ENCODE peak calls at places on chromosomes 11 and 22, in eight cellular contexts. F is cardiac muscle cell, Z is endothelial cell of umbilical vein, G is tibial artery, D is transverse colon, H is left lung, I is adrenal gland, L is heart left ventricle. W is an unnamed sample. For H3K4me1, the result is how much of the 10 kb centered on the place peaks cover.

GRCh38 chr11:20672575-20672974 is 3.2 kb downstream of the NELL1 start:
- DNase-seq in F (peak), Z (peak), G (no peak), D (no peak), H (no peak), I (no peak), L (no peak), W (no peak)

GRCh38 chr11:83801799-83802198 is 515.6 kb upstream of the CCDC90B start:
- DNase-seq in F (no peak), Z (no peak), G (no peak), D (no peak), H (no peak), I (no peak), L (no peak), W (no peak)

GRCh38 chr11:19906126-19906525 is 193.5 kb downstream of the NAV2 start:
- DNase-seq in F (no peak), Z (no peak), G (no peak), D (no peak), H (no peak), I (no peak), L (no peak), W (no peak)

GRCh38 chr11:44613081-44613628 is 47.7 kb downstream of the CD82 start:
- DNase-seq in F (no peak), Z (no peak), G (no peak), D (no peak), H (no peak), I (no peak), L (no peak), W (no peak)

GRCh38 chr11:121543981-121544380 is 91.2 kb upstream of the SORL1-AS1 start:
- DNase-seq in F (no peak), Z (no peak), G (no peak), D (no peak), H (no peak), I (no peak), L (no peak), W (no peak)

GRCh38 chr22:47022075-47022473 is 259.6 kb downstream of the TBC1D22A start:
- DNase-seq in F (no peak), Z (no peak), G (peak), D (no peak), H (no peak), I (no peak), L (no peak), W (no peak)

GRCh38 chr11:34631297-34631696 is 10.4 kb downstream of the EHF start:
- DNase-seq in F (no peak), Z (no peak), G (no peak), D (no peak), H (no peak), I (peak), L (no peak), W (no peak)

GRCh38 chr11:35623708-35624168 is 5.5 kb downstream of the FJX1 start:
- DNase-seq in F (peak), Z (peak), G (no peak), D (no peak), H (no peak), I (no peak), L (no peak), W (no peak)

GRCh38 chr11:72696866-72697428 is 22.7 kb upstream of the PDE2A start:
- DNase-seq in F (no peak), Z (no peak), G (no peak), D (no peak), H (peak), I (peak), L (peak), W (no peak)

GRCh38 chr11:114061053-114062049 is 1.8 kb downstream of the ZBTB16 start:
- DNase-seq in F (peak), Z (peak), G (peak), D (no peak), H (no peak), I (peak), L (peak), W (no peak)

GRCh38 chr11:2940166-2940929 is 11.1 kb upstream of the PHLDA2 start:
- DNase-seq in F (peak), Z (no peak), G (peak), D (peak), H (peak), I (no peak), L (peak), W (no peak)

GRCh38 chr11:35524780-35525179 is 636 bp downstream of the PAMR1 start:
- DNase-seq in F (peak), Z (no peak), G (no peak), D (no peak), H (no peak), I (no peak), L (no peak), W (no peak)

GRCh38 chr11:88508808-88509581 is 171.5 kb upstream of the CTSC start:
- DNase-seq in F (peak), Z (peak), G (peak), D (peak), H (peak), I (no peak), L (peak), W (no peak)

GRCh38 chr22:31210830-31211503 is 1.1 kb upstream of the LIMK2 start:
- DNase-seq in F (peak), Z (peak), G (no peak), D (peak), H (no peak), I (peak), L (peak), W (no peak)

GRCh38 chr11:126645206-126645605 is 289.7 kb downstream of the ST3GAL4 start:
- DNase-seq in F (no peak), Z (no peak), G (no peak), D (no peak), H (no peak), I (no peak), L (no peak), W (no peak)

GRCh38 chr11:78669249-78669648 is 94.6 kb upstream of the NARS2 start:
- DNase-seq in F (no peak), Z (no peak), G (peak), D (no peak), H (no peak), I (no peak), L (no peak), W (no peak)

DNA sequence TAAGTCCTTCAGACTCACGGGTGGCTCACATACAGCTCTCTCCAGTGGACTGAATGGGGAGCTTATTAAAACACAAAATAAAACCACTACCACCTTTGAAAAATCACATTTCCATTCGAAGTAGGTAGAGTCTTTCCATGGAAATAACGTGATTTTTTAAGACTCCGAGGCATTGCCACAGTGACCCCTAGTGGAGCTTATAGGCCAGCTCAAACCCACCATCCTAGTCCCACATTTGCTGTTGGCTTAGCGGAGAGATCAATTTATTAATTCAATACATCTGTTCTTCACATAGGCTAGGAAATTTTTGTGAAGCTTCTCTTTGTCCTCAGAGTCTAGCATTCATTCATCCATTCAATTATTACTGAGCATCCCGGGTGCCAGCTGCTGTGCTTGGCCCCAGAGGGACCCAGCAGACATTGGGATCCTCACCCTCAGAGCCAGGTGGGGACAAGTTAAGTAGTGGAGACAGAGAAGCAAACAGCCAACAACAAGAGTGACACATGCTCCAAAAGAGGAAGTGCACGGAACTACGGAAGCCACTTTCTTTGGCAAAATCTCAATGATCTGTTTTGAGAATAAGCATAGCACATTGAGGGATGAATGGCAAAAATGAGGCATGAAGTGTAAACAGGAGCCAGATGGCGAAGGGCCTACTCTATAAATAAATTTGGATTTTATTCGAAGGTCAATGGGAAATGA is 10.2 kb upstream of the P4HA3 start:
- DNase-seq in F (peak), Z (peak), G (peak), D (no peak), H (no peak), I (peak), L (no peak), W (no peak)
- TF ChIP-seq CTCF in F (peak), Z (peak), G (peak), D (peak), H (peak), I (peak), L (peak), W (peak)

DNA sequence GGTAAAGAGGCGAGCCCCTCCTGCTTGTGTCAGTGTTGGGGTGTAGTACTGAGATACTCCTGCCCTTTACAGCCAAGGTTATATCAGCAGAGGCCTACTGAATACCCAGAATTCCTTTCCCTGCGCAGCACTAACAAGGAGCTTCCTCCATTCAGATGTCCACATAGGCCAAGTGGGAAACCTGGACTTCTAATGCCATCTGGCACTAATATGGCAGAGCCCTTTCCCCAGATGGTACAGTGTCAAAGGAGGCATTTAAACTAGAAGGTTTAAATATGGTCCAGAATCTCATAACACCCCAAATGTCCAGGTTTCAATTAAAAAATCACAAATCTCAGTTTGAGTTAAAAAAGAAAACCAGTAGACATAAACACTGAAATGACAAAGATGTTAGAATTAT is 68.8 kb downstream of the USP47 start:
- DNase-seq in F (no peak), Z (no peak), G (no peak), D (no peak), H (no peak), I (no peak), L (no peak), W (no peak)
- H3K4me1 ChIP-seq in F (under half), Z (under half), G (under half), D (under half), H (under half), I (under half), L (under half), W (under half)

DNA sequence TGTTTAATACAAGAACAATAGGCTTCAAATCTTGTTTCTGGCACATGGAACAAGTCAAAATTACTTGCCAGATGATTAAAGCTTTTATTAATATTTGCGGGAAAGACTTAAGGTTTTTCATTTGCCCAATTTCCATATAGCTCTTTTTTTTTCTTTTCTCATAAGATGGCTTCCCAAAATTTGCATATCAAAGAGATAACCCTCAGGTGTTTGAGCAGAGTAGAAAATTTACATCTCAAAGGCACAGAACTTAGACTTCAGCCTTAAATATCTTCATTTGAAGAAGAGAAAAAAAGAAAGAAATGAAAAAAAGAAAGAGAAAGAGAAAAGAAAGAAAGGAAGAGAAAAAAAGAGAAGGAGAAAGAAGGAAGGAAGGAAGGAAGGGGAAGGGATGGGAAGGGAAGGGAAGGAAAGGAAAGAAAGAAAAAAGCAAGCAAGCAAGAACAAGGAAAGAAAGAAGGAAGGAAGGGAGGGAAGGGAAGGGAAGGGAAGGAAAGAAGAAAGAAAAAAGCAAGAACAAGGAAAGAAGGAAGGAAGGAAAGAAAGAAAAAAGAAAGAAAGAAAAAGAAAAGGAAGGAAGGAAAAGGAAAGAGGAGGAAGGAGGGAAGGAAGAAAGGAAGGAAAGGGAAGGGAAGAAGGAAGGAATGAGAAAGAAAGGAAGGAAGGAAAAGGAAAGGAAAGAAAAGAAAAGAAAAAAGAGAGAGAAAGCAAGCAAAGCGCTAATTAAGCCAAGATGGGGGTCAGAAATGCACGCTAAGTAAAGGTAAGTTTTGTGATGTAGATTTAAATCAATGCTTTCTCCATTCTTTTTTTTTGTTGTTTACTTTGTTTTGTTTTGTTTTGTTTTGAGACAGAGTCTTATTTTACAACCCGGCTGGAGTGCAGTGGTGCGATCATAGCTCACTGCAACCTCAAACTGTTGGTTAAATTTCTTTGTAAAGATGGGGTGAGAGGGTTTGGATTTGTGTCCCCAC is 20.2 kb upstream of the IFITM3 start:
- DNase-seq in F (no peak), Z (no peak), G (no peak), D (no peak), H (no peak), I (no peak), L (no peak), W (no peak)
- TF ChIP-seq CTCF in F (no peak), Z (no peak), G (no peak), D (no peak), H (no peak), I (no peak), L (no peak), W (no peak)

GRCh38 chr22:23836692-23837495 is 1.9 kb downstream of the DERL3 start:
- DNase-seq in F (no peak), Z (no peak), G (no peak), D (no peak), H (peak), I (no peak), L (no peak), W (no peak)
- H3K4me1 ChIP-seq in F (under half), Z (under half), G (under half), D (under half), H (under half), I (under half), L (under half), W (under half)

GRCh38 chr11:129949067-129949466 is 53.6 kb downstream of the PRDM10 start:
- DNase-seq in F (no peak), Z (no peak), G (no peak), D (no peak), H (no peak), I (no peak), L (no peak), W (no peak)

GRCh38 chr11:129951201-129951882 is 51.3 kb downstream of the PRDM10 start:
- DNase-seq in F (peak), Z (no peak), G (no peak), D (no peak), H (no peak), I (no peak), L (no peak), W (no peak)

GRCh38 chr11:129950319-129951034 is 52.2 kb downstream of the PRDM10 start:
- DNase-seq in F (peak), Z (peak), G (no peak), D (peak), H (no peak), I (peak), L (peak), W (no peak)

GRCh38 chr11:129949976-129950318 is 52.7 kb downstream of the PRDM10 start:
- DNase-seq in F (no peak), Z (no peak), G (no peak), D (no peak), H (no peak), I (no peak), L (no peak), W (no peak)

GRCh38 chr11:129951883-129952262 is 50.8 kb downstream of the PRDM10 start:
- DNase-seq in F (no peak), Z (no peak), G (no peak), D (no peak), H (no peak), I (no peak), L (no peak), W (no peak)
- TF ChIP-seq CTCF in F (no peak), Z (no peak), G (no peak), D (no peak), H (no peak), I (no peak), L (no peak), W (no peak)

DNA sequence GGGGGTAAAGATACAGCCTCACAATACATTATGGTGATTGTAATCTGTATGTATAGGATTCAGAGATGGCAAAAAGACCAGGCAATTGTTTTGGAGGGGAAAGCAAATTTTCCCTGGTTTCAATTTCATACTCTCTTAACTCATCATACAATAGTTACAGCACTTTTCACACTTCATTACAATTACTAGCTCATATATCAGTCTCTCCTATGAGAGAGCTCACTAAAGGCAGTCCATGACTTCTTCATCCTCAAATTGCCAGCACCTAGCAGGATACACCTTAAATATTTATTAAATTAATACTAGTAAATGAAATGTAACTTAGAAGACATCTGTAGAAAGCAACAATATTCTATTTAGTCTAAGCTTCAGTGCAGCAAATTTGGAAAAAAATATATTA is 28.0 kb downstream of the PICALM start:
- DNase-seq in F (no peak), Z (peak), G (no peak), D (no peak), H (no peak), I (no peak), L (no peak), W (no peak)
- H3K4me1 ChIP-seq in F (under half), Z (under half), G (half or more), D (under half), H (under half), I (half or more), L (under half), W (under half)

GRCh38 chr22:19266547-19267086 is 24.9 kb downstream of the CLTCL1 start:
- DNase-seq in F (no peak), Z (no peak), G (no peak), D (no peak), H (no peak), I (no peak), L (no peak), W (no peak)

GRCh38 chr22:19260804-19261203 is 30.7 kb downstream of the CLTCL1 start:
- DNase-seq in F (no peak), Z (no peak), G (no peak), D (no peak), H (no peak), I (no peak), L (no peak), W (no peak)

GRCh38 chr22:19260194-19260593 is 31.3 kb downstream of the CLTCL1 start:
- DNase-seq in F (no peak), Z (no peak), G (no peak), D (no peak), H (no peak), I (no peak), L (no peak), W (no peak)

GRCh38 chr22:19270873-19271272 is 20.6 kb downstream of the CLTCL1 start:
- DNase-seq in F (no peak), Z (no peak), G (no peak), D (no peak), H (no peak), I (no peak), L (no peak), W (no peak)

DNA sequence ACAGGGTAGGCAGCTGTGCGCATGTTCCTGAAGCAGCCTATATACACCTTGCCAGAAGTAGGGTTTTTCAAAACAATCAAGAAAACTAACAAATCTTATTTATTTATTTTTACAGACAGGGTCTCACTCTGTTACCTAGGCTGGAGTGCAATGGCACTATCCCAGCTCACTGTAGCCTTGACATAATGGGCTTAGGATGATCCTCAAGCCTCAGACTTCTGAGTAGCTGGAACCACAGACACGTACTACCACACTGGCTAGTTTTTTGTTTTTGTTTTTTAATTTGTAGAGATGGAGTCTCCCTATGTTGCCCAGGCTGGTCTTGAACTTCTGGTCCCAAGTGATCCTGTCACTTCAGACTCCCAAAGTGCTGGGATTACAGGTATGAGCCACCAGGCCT is 25.7 kb downstream of the CLTCL1 start:
- DNase-seq in F (no peak), Z (no peak), G (no peak), D (no peak), H (no peak), I (no peak), L (no peak), W (no peak)
- TF ChIP-seq CTCF in F (no peak), Z (no peak), G (no peak), D (no peak), H (no peak), I (no peak), L (no peak), W (no peak)

GRCh38 chr11:58562375-58562800 is 13.3 kb downstream of the LPXN start:
- DNase-seq in F (no peak), Z (no peak), G (no peak), D (no peak), H (no peak), I (no peak), L (no peak), W (no peak)

GRCh38 chr11:58560842-58561241 is 14.8 kb downstream of the LPXN start:
- DNase-seq in F (no peak), Z (no peak), G (no peak), D (no peak), H (no peak), I (no peak), L (no peak), W (no peak)

GRCh38 chr11:58564226-58564625 is 11.4 kb downstream of the LPXN start:
- DNase-seq in F (no peak), Z (no peak), G (no peak), D (no peak), H (no peak), I (no peak), L (no peak), W (no peak)

DNA sequence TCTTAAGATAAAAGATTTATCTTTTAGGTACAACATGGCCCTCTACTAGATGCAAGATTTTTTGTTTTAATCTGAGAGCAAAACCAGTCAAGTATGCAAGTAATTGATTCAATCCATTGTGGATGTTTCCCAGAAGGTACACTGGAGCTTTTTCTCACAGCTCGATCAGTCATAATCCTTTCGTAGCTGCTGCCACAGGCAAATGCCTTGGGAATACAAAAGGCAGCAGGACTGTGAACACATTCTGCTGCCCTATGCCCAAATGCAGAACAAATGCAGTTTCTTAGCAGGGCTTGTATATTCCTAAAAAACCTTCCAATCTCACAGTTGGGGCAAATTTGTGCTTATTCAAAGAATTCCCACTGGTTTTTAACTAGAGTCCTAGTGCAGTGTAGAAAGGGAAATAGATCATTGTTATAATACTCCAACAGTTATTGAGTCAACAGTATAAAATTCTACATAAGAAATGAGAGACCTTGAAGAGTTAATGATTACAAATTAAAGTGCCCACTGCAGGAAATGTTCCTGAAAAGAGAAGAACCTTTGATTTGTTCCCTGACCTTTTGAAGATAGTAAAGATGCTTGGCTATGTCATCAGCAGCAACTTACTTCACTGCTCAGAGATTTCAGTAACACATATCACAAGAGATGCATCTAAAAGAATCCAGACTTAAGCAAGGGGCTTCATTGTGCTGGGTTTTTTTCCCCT is 14.1 kb downstream of the LPXN start:
- DNase-seq in F (no peak), Z (no peak), G (no peak), D (no peak), H (no peak), I (no peak), L (no peak), W (no peak)
- H3K4me1 ChIP-seq in F (under half), Z (under half), G (under half), D (under half), H (under half), I (under half), L (under half), W (under half)